ENCODE peak calls at places on chromosomes 3 and 15, in five cellular contexts. One of them, this sample, is unnamed. For H3K9me2 and H3K4me1, the result is how much of the 10 kb centered on the place peaks cover.

GRCh38 chr15:74817370-74817737 is 4.7 kb downstream of the LMAN1L start:
- DNase-seq in GM23248: peak
- DNase-seq in PC-3: peak
- DNase-seq in hepatocyte: peak
- DNase-seq in HCT116: no peak
- DNase-seq in this sample: peak

GRCh38 chr15:96125681-96126080 is 204.8 kb upstream of the NR2F2 start:
- DNase-seq in GM23248: peak
- DNase-seq in PC-3: peak
- DNase-seq in hepatocyte: no peak
- DNase-seq in HCT116: no peak
- DNase-seq in this sample: no peak

GRCh38 chr3:125959317-125960065 is 9.5 kb upstream of the ROPN1B start:
- DNase-seq in GM23248: no peak
- DNase-seq in PC-3: no peak
- DNase-seq in hepatocyte: no peak
- DNase-seq in HCT116: no peak
- DNase-seq in this sample: no peak

GRCh38 chr3:52381623-52382022 is 63.3 kb downstream of the SEMA3G start:
- DNase-seq in GM23248: no peak
- DNase-seq in PC-3: no peak
- DNase-seq in hepatocyte: no peak
- DNase-seq in HCT116: no peak
- DNase-seq in this sample: no peak

GRCh38 chr3:180250172-180250571 is 213.4 kb upstream of the PEX5L start:
- DNase-seq in GM23248: peak
- DNase-seq in PC-3: peak
- DNase-seq in hepatocyte: peak
- DNase-seq in HCT116: no peak
- DNase-seq in this sample: no peak

GRCh38 chr15:55084216-55084615 is 112.5 kb downstream of the RSL24D1 start:
- DNase-seq in GM23248: no peak
- DNase-seq in PC-3: no peak
- DNase-seq in hepatocyte: no peak
- DNase-seq in HCT116: no peak
- DNase-seq in this sample: no peak

GRCh38 chr15:82262422-82263026 is at the start of the genes EFL1 and SAXO2:
- DNase-seq in GM23248: peak
- DNase-seq in PC-3: peak
- DNase-seq in hepatocyte: peak
- DNase-seq in HCT116: peak
- DNase-seq in this sample: peak

GRCh38 chr3:22734207-22734606 is 468.9 kb upstream of the UBE2E2 start:
- DNase-seq in GM23248: no peak
- DNase-seq in PC-3: no peak
- DNase-seq in hepatocyte: no peak
- DNase-seq in HCT116: no peak
- DNase-seq in this sample: no peak

GRCh38 chr3:194165619-194166018 is 29.7 kb downstream of the HES1 start:
- DNase-seq in GM23248: no peak
- DNase-seq in PC-3: no peak
- DNase-seq in hepatocyte: no peak
- DNase-seq in HCT116: no peak
- DNase-seq in this sample: no peak

GRCh38 chr3:85605066-85605465 is 646.3 kb downstream of the CADM2 start:
- DNase-seq in GM23248: no peak
- DNase-seq in PC-3: no peak
- DNase-seq in hepatocyte: no peak
- DNase-seq in HCT116: no peak
- DNase-seq in this sample: no peak

GRCh38 chr15:48644827-48645557 is 517 bp downstream of the FBN1 start:
- DNase-seq in GM23248: peak
- DNase-seq in PC-3: peak
- DNase-seq in hepatocyte: peak
- DNase-seq in HCT116: no peak
- DNase-seq in this sample: no peak

GRCh38 chr15:50315814-50316630 is 39.0 kb downstream of the GABPB1 start:
- DNase-seq in GM23248: peak
- DNase-seq in PC-3: peak
- DNase-seq in hepatocyte: peak
- DNase-seq in HCT116: peak
- DNase-seq in this sample: no peak

GRCh38 chr3:172678068-172678467 is 32.8 kb downstream of the NCEH1 start:
- DNase-seq in GM23248: no peak
- DNase-seq in PC-3: peak
- DNase-seq in hepatocyte: no peak
- DNase-seq in HCT116: no peak
- DNase-seq in this sample: peak

GRCh38 chr3:150384517-150385212 is 23.4 kb upstream of the TSC22D2 start:
- DNase-seq in GM23248: no peak
- DNase-seq in PC-3: no peak
- DNase-seq in hepatocyte: peak
- DNase-seq in HCT116: no peak
- DNase-seq in this sample: no peak

GRCh38 chr15:78638658-78639314 is 2.2 kb downstream of the CHRNB4 start:
- DNase-seq in GM23248: peak
- DNase-seq in PC-3: peak
- DNase-seq in hepatocyte: peak
- DNase-seq in HCT116: peak
- DNase-seq in this sample: no peak

GRCh38 chr15:65077981-65078352 is 1.4 kb downstream of the KBTBD13 start:
- DNase-seq in GM23248: peak
- DNase-seq in PC-3: no peak
- DNase-seq in hepatocyte: peak
- DNase-seq in HCT116: peak
- DNase-seq in this sample: no peak

GRCh38 chr3:8486434-8486833 is 15.2 kb upstream of the LMCD1 start:
- DNase-seq in GM23248: no peak
- DNase-seq in PC-3: no peak
- DNase-seq in hepatocyte: no peak
- DNase-seq in HCT116: no peak
- DNase-seq in this sample: no peak

GRCh38 chr3:110332591-110332990 is 739.0 kb upstream of the NECTIN3 start:
- DNase-seq in GM23248: no peak
- DNase-seq in PC-3: no peak
- DNase-seq in hepatocyte: no peak
- DNase-seq in HCT116: no peak
- DNase-seq in this sample: no peak

GRCh38 chr3:4503050-4503449 is 9.9 kb downstream of the ITPR1 start:
- DNase-seq in GM23248: no peak
- DNase-seq in PC-3: no peak
- DNase-seq in hepatocyte: no peak
- DNase-seq in HCT116: no peak
- DNase-seq in this sample: no peak

GRCh38 chr15:62482715-62483429 is 317.8 kb upstream of the C2CD4B start:
- DNase-seq in GM23248: peak
- DNase-seq in PC-3: peak
- DNase-seq in hepatocyte: peak
- DNase-seq in HCT116: peak
- DNase-seq in this sample: no peak

GRCh38 chr3:192819001-192819569 is 91.7 kb upstream of the FGF12 start:
- DNase-seq in GM23248: peak
- DNase-seq in PC-3: peak
- DNase-seq in hepatocyte: peak
- DNase-seq in HCT116: peak
- DNase-seq in this sample: peak

GRCh38 chr15:74994685-74995084 is 678 bp upstream of the SCAMP5 start:
- DNase-seq in GM23248: no peak
- DNase-seq in PC-3: no peak
- DNase-seq in hepatocyte: no peak
- DNase-seq in HCT116: no peak
- DNase-seq in this sample: no peak

GRCh38 chr3:151281671-151282334 is 3.5 kb upstream of the P2RY14 start:
- DNase-seq in GM23248: no peak
- DNase-seq in PC-3: peak
- DNase-seq in hepatocyte: no peak
- DNase-seq in HCT116: no peak
- DNase-seq in this sample: no peak

GRCh38 chr3:169244119-169244864 is 419.2 kb downstream of the MECOM start:
- DNase-seq in GM23248: no peak
- DNase-seq in PC-3: no peak
- DNase-seq in hepatocyte: no peak
- DNase-seq in HCT116: no peak
- DNase-seq in this sample: no peak

GRCh38 chr3:108117245-108117644 is 26.4 kb upstream of the CD47 start:
- DNase-seq in GM23248: peak
- DNase-seq in PC-3: peak
- DNase-seq in hepatocyte: no peak
- DNase-seq in HCT116: no peak
- DNase-seq in this sample: no peak

GRCh38 chr3:39088889-39089288 is 18.5 kb downstream of the GORASP1 start:
- DNase-seq in GM23248: peak
- DNase-seq in PC-3: no peak
- DNase-seq in hepatocyte: no peak
- DNase-seq in HCT116: no peak
- DNase-seq in this sample: no peak

GRCh38 chr15:88982304-88982945 is 69.2 kb upstream of the MFGE8 start:
- DNase-seq in GM23248: peak
- DNase-seq in PC-3: peak
- DNase-seq in hepatocyte: peak
- DNase-seq in HCT116: no peak
- DNase-seq in this sample: peak

DNA sequence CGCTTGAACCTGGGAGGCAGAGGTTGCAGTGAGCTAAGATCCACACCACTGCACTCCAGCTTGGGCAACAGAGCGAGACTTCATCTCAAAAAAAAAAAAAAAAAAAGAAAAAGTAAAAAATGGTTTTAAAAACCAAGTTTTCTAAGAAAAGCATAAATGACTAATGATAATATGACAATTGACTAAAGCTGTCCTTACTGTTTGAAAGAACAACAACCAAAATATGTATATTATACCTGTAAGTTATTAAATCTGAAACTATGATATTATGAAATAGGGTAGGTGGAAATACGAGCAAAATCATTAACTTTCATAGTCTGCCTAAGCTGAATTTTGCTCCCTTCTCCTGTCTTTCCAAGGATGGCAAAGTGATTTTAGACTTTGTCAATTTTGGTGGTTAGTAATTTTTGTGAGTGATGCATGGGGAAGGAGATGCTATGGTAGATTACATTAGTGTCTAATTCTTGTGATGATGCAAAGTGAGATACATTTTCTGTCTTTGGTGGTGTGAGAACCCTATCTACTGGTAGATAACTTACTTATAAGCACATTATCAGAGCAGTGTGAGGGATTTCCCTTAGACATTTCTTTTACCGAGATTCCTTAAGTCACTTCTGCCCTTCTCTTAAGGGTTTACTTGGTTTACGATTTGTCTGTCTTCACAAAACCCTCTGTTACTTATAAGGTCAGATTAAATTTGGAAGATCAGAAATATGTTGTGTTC is 10.6 kb upstream of the CHD2 start:
- DNase-seq in GM23248: no peak
- DNase-seq in PC-3: no peak
- DNase-seq in hepatocyte: no peak
- DNase-seq in HCT116: no peak
- DNase-seq in this sample: no peak
- H3K4me2 ChIP-seq in GM23248: peak
- H3K4me2 ChIP-seq in PC-3: no peak
- H3K4me2 ChIP-seq in hepatocyte: no peak
- H3K4me2 ChIP-seq in HCT116: no peak
- H3K4me2 ChIP-seq in this sample: no peak

DNA sequence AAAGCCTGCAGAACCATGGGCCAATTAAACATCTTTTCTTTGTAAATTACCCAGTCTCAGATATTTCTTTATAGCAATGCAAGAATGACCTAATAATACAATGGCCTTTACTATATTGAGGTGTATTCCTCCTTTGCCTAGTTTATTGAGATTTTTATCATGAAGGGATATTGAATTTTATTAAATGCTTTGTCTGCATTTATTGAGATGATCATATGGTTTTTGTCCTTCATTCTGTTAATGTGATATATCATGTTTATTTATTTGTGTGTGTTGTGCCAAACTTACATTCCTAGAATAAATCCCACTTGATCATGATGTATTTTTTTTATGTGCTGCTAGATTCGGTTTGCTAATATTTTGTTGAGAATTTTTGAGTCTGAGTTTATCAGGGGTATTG is 36.2 kb downstream of the TOPAZ1 start:
- DNase-seq in GM23248: no peak
- DNase-seq in PC-3: no peak
- DNase-seq in hepatocyte: no peak
- DNase-seq in HCT116: no peak
- DNase-seq in this sample: no peak
- H3K9me2 ChIP-seq in GM23248: under half
- H3K9me2 ChIP-seq in PC-3: under half
- H3K9me2 ChIP-seq in hepatocyte: under half
- H3K9me2 ChIP-seq in HCT116: under half
- H3K9me2 ChIP-seq in this sample: under half

GRCh38 chr3:122985539-122985938 is 42.0 kb downstream of the SEMA5B start:
- DNase-seq in GM23248: no peak
- DNase-seq in PC-3: no peak
- DNase-seq in hepatocyte: no peak
- DNase-seq in HCT116: no peak
- DNase-seq in this sample: no peak
- H3K4me1 ChIP-seq in GM23248: under half
- H3K4me1 ChIP-seq in PC-3: under half
- H3K4me1 ChIP-seq in hepatocyte: under half
- H3K4me1 ChIP-seq in HCT116: under half
- H3K4me1 ChIP-seq in this sample: under half

GRCh38 chr3:63970596-63971468 is 52.5 kb downstream of the PSMD6 start:
- DNase-seq in GM23248: peak
- DNase-seq in PC-3: no peak
- DNase-seq in hepatocyte: no peak
- DNase-seq in HCT116: no peak
- DNase-seq in this sample: no peak
- H3K4me2 ChIP-seq in GM23248: peak
- H3K4me2 ChIP-seq in PC-3: no peak
- H3K4me2 ChIP-seq in hepatocyte: peak
- H3K4me2 ChIP-seq in HCT116: no peak
- H3K4me2 ChIP-seq in this sample: no peak

GRCh38 chr3:41162541-41162940 is 36.8 kb upstream of the CTNNB1 start:
- DNase-seq in GM23248: no peak
- DNase-seq in PC-3: no peak
- DNase-seq in hepatocyte: no peak
- DNase-seq in HCT116: no peak
- DNase-seq in this sample: no peak

GRCh38 chr3:41163399-41163798 is 35.9 kb upstream of the CTNNB1 start:
- DNase-seq in GM23248: no peak
- DNase-seq in PC-3: no peak
- DNase-seq in hepatocyte: peak
- DNase-seq in HCT116: no peak
- DNase-seq in this sample: no peak

GRCh38 chr3:41167722-41168497 is 31.4 kb upstream of the CTNNB1 start:
- DNase-seq in GM23248: no peak
- DNase-seq in PC-3: no peak
- DNase-seq in hepatocyte: no peak
- DNase-seq in HCT116: no peak
- DNase-seq in this sample: no peak

GRCh38 chr3:41162981-41163380 is 36.3 kb upstream of the CTNNB1 start:
- DNase-seq in GM23248: no peak
- DNase-seq in PC-3: no peak
- DNase-seq in hepatocyte: no peak
- DNase-seq in HCT116: no peak
- DNase-seq in this sample: no peak

GRCh38 chr3:41164776-41165175 is 34.5 kb upstream of the CTNNB1 start:
- DNase-seq in GM23248: no peak
- DNase-seq in PC-3: no peak
- DNase-seq in hepatocyte: no peak
- DNase-seq in HCT116: no peak
- DNase-seq in this sample: no peak
- H3K9me2 ChIP-seq in GM23248: under half
- H3K9me2 ChIP-seq in PC-3: under half
- H3K9me2 ChIP-seq in hepatocyte: under half
- H3K9me2 ChIP-seq in HCT116: under half
- H3K9me2 ChIP-seq in this sample: under half

GRCh38 chr3:7194081-7194835 is 333.3 kb downstream of the GRM7 start:
- DNase-seq in GM23248: no peak
- DNase-seq in PC-3: no peak
- DNase-seq in hepatocyte: no peak
- DNase-seq in HCT116: no peak
- DNase-seq in this sample: no peak
- H3K4me1 ChIP-seq in GM23248: under half
- H3K4me1 ChIP-seq in PC-3: under half
- H3K4me1 ChIP-seq in hepatocyte: under half
- H3K4me1 ChIP-seq in HCT116: under half
- H3K4me1 ChIP-seq in this sample: under half

This sample was measured in PC-9.